ENCODE peak calls at places on chromosomes 6 and 20, in ten cellular contexts. T, E, G, M, C, B, I, O, D and H are unnamed samples.
A peak's percentile ranks its signal among the peaks of the same experiment; 100 is the strongest.

GRCh38 chr6:13076575-13076974 is 251.8 kb downstream of the TBC1D7 start:
- DNase-seq in C (no peak), G (no peak), E (no peak), O (no peak), T (no peak), B (no peak), D (no peak), M (no peak), I (no peak), H (no peak)

GRCh38 chr6:169051371-169051770 is 202.3 kb downstream of the THBS2 start:
- DNase-seq in B (no peak), G (no peak), I (no peak), C (no peak), D (no peak), M (no peak), T (no peak), E (no peak), O (no peak), H (no peak)

GRCh38 chr6:15990179-15990578 is 138.7 kb upstream of the MYLIP start:
- DNase-seq in B (no peak), I (no peak), C (no peak), G (no peak), D (no peak), T (no peak), O (no peak), M (no peak), E (no peak), H (no peak)

GRCh38 chr6:3665608-3666007 is 85.9 kb downstream of the PXDC1 start:
- DNase-seq in M (no peak), G (no peak), I (no peak), O (no peak), E (no peak), D (no peak), C (no peak), T (no peak), B (no peak), H (no peak)

GRCh38 chr20:10466855-10467254 is 31.8 kb downstream of the SLX4IP start:
- DNase-seq in I (no peak), G (no peak), E (no peak), C (no peak), D (no peak), O (no peak), B (no peak), M (no peak), T (no peak), H (no peak)

GRCh38 chr6:36838896-36839818 is at the start of gene CPNE5:
- DNase-seq in E (no peak), D (no peak), G (peak; percentile 75), B (no peak), T (no peak), M (no peak), I (no peak), C (no peak), O (no peak), H (no peak)

GRCh38 chr6:139904158-139904533 is 529.7 kb upstream of the CITED2 start:
- DNase-seq in I (peak; percentile 50), E (no peak), G (no peak), B (no peak), T (no peak), C (no peak), D (no peak), M (no peak), O (no peak), H (no peak)

GRCh38 chr20:25278636-25279361 is 30.9 kb downstream of the PYGB start:
- DNase-seq in E (no peak), T (no peak), O (no peak), D (no peak), C (no peak), B (no peak), G (no peak), M (no peak), I (no peak), H (peak; percentile 2)

DNA sequence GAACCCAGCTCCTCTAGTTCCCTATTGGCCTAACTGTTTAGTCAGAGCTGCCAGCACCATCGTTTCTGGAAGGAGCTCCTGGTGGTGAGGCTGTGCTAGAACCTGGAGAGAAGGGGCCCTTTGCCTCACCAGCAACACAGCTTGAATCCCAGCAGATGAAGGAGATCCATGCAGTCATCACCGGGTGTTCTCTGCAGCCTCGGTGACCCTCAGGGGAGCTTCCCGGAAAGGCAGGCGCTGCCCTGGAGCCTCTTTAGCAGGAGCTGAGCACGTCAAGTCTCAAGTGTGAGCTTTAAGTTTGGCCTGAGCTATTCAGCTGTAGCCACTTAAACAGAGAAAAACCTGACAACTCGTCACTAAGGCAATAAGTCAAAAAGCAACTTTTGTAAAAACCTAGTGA is 181.2 kb upstream of the FOXQ1 start:
- DNase-seq in G (no peak), O (no peak), C (no peak), T (no peak), E (no peak), B (no peak), I (no peak), M (no peak), D (no peak), H (no peak)
- TF ChIP-seq CTCF in G (no peak), O (no peak), C (no peak), T (no peak), E (no peak), B (no peak), I (no peak), M (no peak), D (no peak), H (no peak)

GRCh38 chr20:17678295-17678694 is 3.7 kb downstream of the RRBP1 start:
- DNase-seq in D (no peak), O (no peak), G (no peak), E (no peak), B (no peak), T (no peak), I (no peak), M (no peak), C (no peak), H (no peak)

GRCh38 chr20:17675519-17676377 is 6.3 kb downstream of the RRBP1 start:
- DNase-seq in G (no peak), M (no peak), E (no peak), T (no peak), D (no peak), B (no peak), I (peak; percentile 33), C (no peak), O (no peak), H (no peak)

GRCh38 chr20:17678886-17679285 is 3.2 kb downstream of the RRBP1 start:
- DNase-seq in T (no peak), G (no peak), I (no peak), O (no peak), M (no peak), C (no peak), E (no peak), D (no peak), B (no peak), H (no peak)

GRCh38 chr20:17676378-17676759 is 5.7 kb downstream of the RRBP1 start:
- DNase-seq in O (no peak), M (no peak), B (no peak), I (no peak), G (no peak), C (no peak), D (no peak), T (no peak), E (no peak), H (no peak)

DNA sequence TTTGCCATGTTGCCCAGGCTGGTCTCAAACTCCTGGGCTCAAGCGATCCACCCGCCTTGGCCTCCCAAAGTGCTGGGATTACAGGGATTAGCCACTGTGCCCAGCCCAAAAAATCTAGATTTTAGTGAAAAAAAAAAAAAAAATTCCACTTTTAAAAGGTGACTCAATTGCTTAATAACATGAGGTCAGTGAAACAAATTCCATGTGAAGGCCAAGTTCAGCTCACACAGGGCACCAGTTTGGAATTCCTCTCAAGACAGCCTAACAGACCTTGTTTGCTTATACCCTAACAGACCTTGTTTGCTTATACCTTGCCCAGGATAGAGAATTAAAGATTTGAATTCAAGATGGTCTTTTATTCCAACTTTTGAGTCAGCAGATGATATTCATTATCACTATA is 5.1 kb downstream of the RRBP1 start:
- DNase-seq in D (no peak), B (no peak), M (no peak), T (no peak), C (no peak), I (no peak), G (no peak), O (peak; percentile 36), E (no peak), H (no peak)
- TF ChIP-seq CTCF in D (no peak), B (no peak), M (no peak), T (no peak), C (no peak), I (no peak), G (no peak), O (no peak), E (no peak), H (no peak)

GRCh38 chr6:132858750-132859149 is 44.4 kb downstream of the RPS12 start:
- DNase-seq in E (no peak), M (no peak), I (no peak), T (no peak), O (no peak), D (no peak), C (no peak), G (no peak), B (no peak), H (no peak)

DNA sequence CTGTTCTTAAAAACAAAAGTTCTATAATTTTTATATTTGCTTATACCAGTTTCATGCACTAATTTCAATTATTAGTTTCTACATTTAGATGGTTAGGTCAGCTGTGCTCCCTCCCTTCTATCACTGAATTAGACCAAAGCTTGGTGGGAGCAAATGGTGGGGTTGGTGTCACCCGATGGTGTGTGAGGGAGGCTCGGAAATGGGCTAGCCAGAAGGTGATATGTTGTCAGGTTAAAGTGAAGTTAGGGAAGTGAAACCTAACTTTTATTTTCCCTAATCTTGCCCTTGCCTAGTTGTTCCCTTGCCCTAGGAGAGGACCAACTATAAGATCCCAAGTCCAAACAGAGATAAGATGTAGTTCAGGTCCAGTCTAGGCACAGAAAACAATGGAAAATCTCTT is 38.7 kb downstream of the RPS12 start:
- DNase-seq in B (no peak), G (no peak), D (no peak), E (no peak), O (no peak), I (no peak), T (no peak), M (no peak), C (no peak), H (no peak)
- TF ChIP-seq CTCF in B (no peak), G (no peak), D (no peak), E (no peak), O (no peak), I (no peak), T (no peak), M (no peak), C (no peak), H (no peak)

GRCh38 chr6:155493026-155493693 is 37.5 kb upstream of the NOX3 start:
- DNase-seq in G (no peak), D (no peak), T (no peak), B (no peak), O (no peak), M (no peak), C (no peak), E (no peak), I (no peak), H (no peak)

GRCh38 chr6:155491421-155491820 is 35.8 kb upstream of the NOX3 start:
- DNase-seq in C (no peak), G (no peak), T (no peak), B (no peak), O (no peak), M (no peak), I (no peak), D (no peak), E (no peak), H (no peak)

GRCh38 chr6:155492061-155492735 is 36.6 kb upstream of the NOX3 start:
- DNase-seq in E (no peak), B (no peak), M (no peak), C (no peak), T (no peak), O (no peak), I (no peak), D (no peak), G (no peak), H (no peak)

GRCh38 chr6:155495011-155495768 is 39.6 kb upstream of the NOX3 start:
- DNase-seq in C (no peak), T (no peak), D (no peak), G (peak; percentile 28), O (peak; percentile 97), B (peak; percentile 70), E (no peak), I (peak; percentile 31), M (no peak), H (no peak)

DNA sequence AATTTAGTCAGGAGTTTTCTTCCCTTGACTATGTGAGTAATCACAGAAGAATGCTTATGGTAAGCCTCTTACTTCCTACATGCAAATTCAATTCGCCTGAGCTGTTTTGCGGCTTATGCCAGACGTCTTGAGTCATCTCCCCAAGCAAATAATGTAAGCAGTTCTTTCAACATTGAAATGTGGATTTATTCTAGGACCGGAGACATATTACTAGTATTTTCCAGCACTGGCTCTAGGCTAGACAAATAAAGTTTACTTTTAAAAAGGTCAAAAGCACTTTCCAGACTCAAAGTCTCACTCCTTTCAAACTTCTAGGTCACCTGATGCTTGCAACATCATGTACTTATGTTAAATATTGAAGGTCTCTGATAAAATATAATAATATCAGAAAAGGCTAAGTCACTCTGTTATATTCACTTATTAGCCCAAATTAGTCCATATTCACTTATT is 38.1 kb upstream of the NOX3 start:
- DNase-seq in B (peak; percentile 99), C (no peak), M (peak; percentile 56), E (peak; percentile 95), G (no peak), T (no peak), I (peak; percentile 21), D (no peak), O (peak; percentile 99), H (no peak)
- TF ChIP-seq CTCF in B (no peak), C (no peak), M (no peak), E (no peak), G (no peak), T (no peak), I (no peak), D (no peak), O (no peak), H (no peak)